ENCODE peak calls at places on chromosomes 3 and 15, in four cellular contexts. R is right atrium auricular region, V is fibroblast of pulmonary artery, Q is fibroblast of lung. K is an unnamed sample.

GRCh38 chr3:120496278-120496975 is 45.6 kb upstream of the FSTL1 start:
- DNase-seq in Q (peak), R (no peak), V (peak), K (peak)

GRCh38 chr3:126983276-126983652 is 349 bp downstream of the PLXNA1 start:
- DNase-seq in Q (no peak), R (no peak), V (no peak), K (no peak)

GRCh38 chr15:86553116-86553515 is 473.4 kb downstream of the AGBL1 start:
- DNase-seq in R (no peak), Q (no peak), V (no peak), K (peak)

GRCh38 chr3:9151240-9151639 is 98.2 kb downstream of the SRGAP3 start:
- DNase-seq in R (no peak), V (no peak), Q (no peak), K (peak)

GRCh38 chr15:86300371-86301106 is 220.9 kb downstream of the AGBL1 start:
- DNase-seq in R (no peak), V (no peak), Q (no peak), K (peak)

GRCh38 chr3:94413721-94414106 is 350.9 kb downstream of the NSUN3 start:
- DNase-seq in Q (peak), R (no peak), V (peak), K (peak)

GRCh38 chr15:70297465-70298152 is 199.9 kb upstream of the TLE3 start:
- DNase-seq in V (no peak), R (no peak), Q (no peak), K (no peak)

GRCh38 chr3:14775574-14775973 is 43.2 kb upstream of the FGD5 start:
- DNase-seq in V (no peak), R (peak), Q (no peak), K (no peak)

GRCh38 chr3:159130108-159130507 is 328.3 kb downstream of the MFSD1 start:
- DNase-seq in Q (no peak), V (no peak), R (no peak), K (peak)

GRCh38 chr3:172635588-172635987 is 75.3 kb downstream of the NCEH1 start:
- DNase-seq in Q (no peak), R (no peak), V (no peak), K (peak)

GRCh38 chr3:54783611-54784010 is 144.2 kb downstream of the LRTM1 start:
- DNase-seq in V (no peak), Q (no peak), R (no peak), K (no peak)

GRCh38 chr3:169390310-169390731 is 273.2 kb downstream of the MECOM start:
- DNase-seq in Q (no peak), V (peak), R (no peak), K (peak)
- TF ChIP-seq CTCF in Q (peak), V (peak), R (no peak), K (peak)

GRCh38 chr3:46674031-46674592 is 19.4 kb downstream of the ALS2CL start:
- DNase-seq in V (no peak), Q (no peak), R (no peak), K (no peak)
- TF ChIP-seq CTCF in V (peak), Q (no peak), R (no peak), K (peak)

DNA sequence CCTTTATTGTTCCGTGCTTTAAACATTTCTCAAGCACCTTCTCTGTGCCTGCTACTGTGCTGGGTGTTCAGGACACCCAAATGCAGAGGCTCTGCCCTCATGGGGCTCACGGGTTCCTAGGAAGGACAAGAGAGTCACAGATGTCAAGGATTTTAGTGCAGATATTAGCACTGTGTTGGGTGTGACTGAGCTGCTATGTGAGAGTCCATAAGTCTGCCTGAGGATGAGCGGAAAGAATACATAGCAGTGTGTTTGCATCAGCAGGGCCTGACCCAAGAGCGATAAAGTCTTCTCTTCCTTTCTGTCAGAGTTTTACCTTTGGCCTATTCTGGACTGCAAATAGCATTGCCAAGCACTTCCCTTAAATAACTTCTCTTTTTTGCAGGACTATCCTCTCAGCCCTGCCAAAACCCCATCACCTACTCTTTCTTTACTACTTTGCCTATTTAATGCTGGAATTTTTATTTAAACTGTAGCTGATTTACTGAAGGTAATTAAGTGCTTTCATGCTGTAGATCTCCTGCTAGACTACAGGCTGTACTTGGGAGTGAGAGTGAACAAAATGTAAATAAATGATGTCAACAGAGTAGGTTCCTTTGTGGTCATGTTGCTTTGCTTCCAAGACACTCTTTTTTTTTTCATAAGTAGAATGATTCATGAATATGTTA is 459.4 kb upstream of the TPRG1 start:
- DNase-seq in V (peak), Q (peak), R (no peak), K (peak)
- TF ChIP-seq CTCF in V (no peak), Q (no peak), R (no peak), K (no peak)

GRCh38 chr3:183768114-183768513 is 57.3 kb downstream of the MAP6D1 start:
- DNase-seq in Q (no peak), V (no peak), R (no peak), K (no peak)

GRCh38 chr3:183764854-183765731 is 60.3 kb downstream of the MAP6D1 start:
- DNase-seq in V (peak), R (no peak), Q (peak), K (no peak)

GRCh38 chr3:183769453-183769852 is 55.9 kb downstream of the MAP6D1 start:
- DNase-seq in R (no peak), Q (no peak), V (no peak), K (no peak)

GRCh38 chr3:183766745-183767606 is 58.4 kb downstream of the MAP6D1 start:
- DNase-seq in Q (peak), V (peak), R (peak), K (peak)

DNA sequence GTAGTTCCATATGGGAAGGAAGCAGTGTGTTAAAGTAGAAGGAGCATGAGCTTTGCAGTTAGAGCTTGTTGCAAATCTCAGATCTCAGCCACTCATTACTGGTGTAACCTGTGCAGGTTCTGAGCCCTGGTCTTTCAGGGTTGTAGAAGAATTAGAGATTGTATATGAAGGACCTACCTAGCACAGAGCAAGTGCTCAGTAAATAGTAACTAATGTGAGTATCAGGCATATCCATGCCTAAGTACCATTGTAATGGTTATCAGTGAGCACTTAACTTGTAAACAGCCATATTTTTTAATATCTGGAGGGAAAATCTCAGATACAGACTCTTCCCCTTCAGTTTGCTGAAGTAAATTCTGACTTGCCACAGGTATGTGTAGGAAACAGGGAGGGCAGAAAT is 59.3 kb downstream of the MAP6D1 start:
- DNase-seq in R (no peak), V (no peak), Q (no peak), K (no peak)
- TF ChIP-seq CTCF in R (no peak), V (no peak), Q (no peak), K (no peak)

DNA sequence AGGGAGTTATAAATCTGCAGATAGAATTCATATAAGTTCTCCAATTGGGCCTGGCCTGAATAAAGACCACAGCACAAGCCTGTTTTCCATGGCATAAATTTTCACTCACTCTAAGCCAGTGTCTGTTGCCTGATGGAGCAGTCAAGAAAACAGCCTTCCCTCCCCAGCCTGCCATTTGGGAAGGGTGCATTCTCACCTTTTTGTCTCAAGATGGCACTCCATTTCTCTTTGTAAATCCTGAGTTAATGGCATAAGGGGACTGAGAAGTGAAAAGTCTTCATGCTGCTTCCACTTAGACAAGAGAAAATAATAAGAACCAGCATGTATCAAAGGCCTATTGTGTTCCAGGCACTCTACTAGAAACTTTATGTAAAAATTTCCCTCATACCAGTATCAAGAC is 115.6 kb upstream of the MANF start:
- DNase-seq in R (no peak), V (peak), Q (peak), K (peak)
- TF ChIP-seq CTCF in R (no peak), V (peak), Q (no peak), K (peak)

GRCh38 chr3:157543491-157544035 is 40.3 kb upstream of the VEPH1 start:
- DNase-seq in R (no peak), Q (no peak), V (no peak), K (no peak)

GRCh38 chr3:157541506-157542236 is 38.5 kb upstream of the VEPH1 start:
- DNase-seq in Q (no peak), V (no peak), R (no peak), K (no peak)

GRCh38 chr3:157544501-157545139 is 41.4 kb upstream of the VEPH1 start:
- DNase-seq in Q (peak), V (peak), R (no peak), K (no peak)

GRCh38 chr3:157540656-157541055 is 37.4 kb upstream of the VEPH1 start:
- DNase-seq in V (no peak), R (no peak), Q (no peak), K (no peak)

GRCh38 chr3:157542711-157543485 is 39.7 kb upstream of the VEPH1 start:
- DNase-seq in V (peak), R (peak), Q (peak), K (peak)
- TF ChIP-seq CTCF in V (peak), R (no peak), Q (peak), K (peak)

GRCh38 chr3:182115328-182116045 is 403.8 kb downstream of the SOX2 start:
- DNase-seq in R (no peak), Q (no peak), V (no peak), K (peak)

GRCh38 chr3:182117583-182117982 is 405.9 kb downstream of the SOX2 start:
- DNase-seq in Q (no peak), R (no peak), V (no peak), K (no peak)

GRCh38 chr3:182116386-182116785 is 404.7 kb downstream of the SOX2 start:
- DNase-seq in V (no peak), Q (no peak), R (no peak), K (no peak)

GRCh38 chr3:182117131-182117530 is 405.4 kb downstream of the SOX2 start:
- DNase-seq in V (no peak), R (no peak), Q (no peak), K (no peak)

DNA sequence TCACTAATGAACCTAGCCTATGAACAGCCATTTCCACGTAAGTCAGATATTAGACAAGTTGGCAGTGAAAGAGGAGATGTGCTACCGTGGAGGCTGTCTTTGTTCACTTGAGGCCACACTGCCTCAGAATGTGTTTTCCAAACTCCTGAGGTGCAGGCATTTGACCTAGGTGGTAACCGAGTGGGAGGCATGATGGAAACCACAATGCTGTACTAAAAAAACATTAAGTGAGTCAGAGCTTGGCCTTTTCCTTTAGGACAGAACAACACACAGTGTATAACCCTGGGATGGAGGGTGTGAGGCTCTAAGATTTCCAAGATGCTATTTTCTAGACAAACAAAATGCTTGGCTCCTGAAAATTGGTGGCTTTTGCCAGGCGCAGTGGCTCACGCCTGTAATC is 406.4 kb downstream of the SOX2 start:
- DNase-seq in V (no peak), Q (no peak), R (no peak), K (peak)
- TF ChIP-seq CTCF in V (no peak), Q (no peak), R (no peak), K (no peak)